ENCODE peak calls at places on chromosomes 4 and X, in four cellular contexts. One of them, this sample, is unnamed.

GRCh38 chrX:74509989-74510388 is 88.7 kb downstream of the SLC16A2 start:
- DNase-seq in RPMI7951: no peak
- DNase-seq in HCEC 1CT: no peak
- DNase-seq in Right ventricle myocardium superior: no peak
- DNase-seq in this sample: no peak

GRCh38 chr4:156946508-156947197 is 24.9 kb downstream of the PDGFC start:
- DNase-seq in RPMI7951: peak; percentile 98
- DNase-seq in HCEC 1CT: peak; percentile 96
- DNase-seq in Right ventricle myocardium superior: no peak
- DNase-seq in this sample: no peak

GRCh38 chrX:101550362-101550761 is at the start of gene ARMCX1:
- DNase-seq in Right ventricle myocardium superior: peak; percentile 84
- DNase-seq in RPMI7951: peak; percentile 75
- DNase-seq in HCEC 1CT: peak; percentile 64
- DNase-seq in this sample: peak; percentile 89

GRCh38 chrX:119041175-119041574 is 31.6 kb upstream of the CT47C1 start:
- DNase-seq in RPMI7951: peak; percentile 87
- DNase-seq in HCEC 1CT: peak; percentile 82
- DNase-seq in Right ventricle myocardium superior: peak; percentile 45
- DNase-seq in this sample: no peak

GRCh38 chrX:105715746-105716145 is 106.6 kb upstream of the NRK start:
- DNase-seq in Right ventricle myocardium superior: no peak
- DNase-seq in RPMI7951: no peak
- DNase-seq in HCEC 1CT: no peak
- DNase-seq in this sample: no peak

GRCh38 chr4:145178740-145179139 is 1.6 kb downstream of the OTUD4 start:
- DNase-seq in HCEC 1CT: no peak
- DNase-seq in Right ventricle myocardium superior: no peak
- DNase-seq in RPMI7951: no peak
- DNase-seq in this sample: no peak

GRCh38 chr4:63582997-63583396 is 826.3 kb downstream of the TECRL start:
- DNase-seq in Right ventricle myocardium superior: no peak
- DNase-seq in RPMI7951: no peak
- DNase-seq in HCEC 1CT: no peak
- DNase-seq in this sample: no peak

GRCh38 chr4:186940476-186940875 is 216.8 kb upstream of the FAT1 start:
- DNase-seq in RPMI7951: no peak
- DNase-seq in HCEC 1CT: no peak
- DNase-seq in Right ventricle myocardium superior: no peak
- DNase-seq in this sample: no peak

GRCh38 chr4:148161601-148162000 is 280.6 kb downstream of the NR3C2 start:
- DNase-seq in RPMI7951: no peak
- DNase-seq in Right ventricle myocardium superior: no peak
- DNase-seq in HCEC 1CT: no peak
- DNase-seq in this sample: no peak

GRCh38 chr4:183362916-183363542 is 40.8 kb upstream of the CLDN24 start:
- DNase-seq in Right ventricle myocardium superior: no peak
- DNase-seq in RPMI7951: peak; percentile 4
- DNase-seq in HCEC 1CT: no peak
- DNase-seq in this sample: no peak

GRCh38 chrX:51496501-51497291 is at the start of gene NUDT11:
- DNase-seq in HCEC 1CT: peak; percentile 57
- DNase-seq in RPMI7951: peak; percentile 76
- DNase-seq in Right ventricle myocardium superior: peak; percentile 71
- DNase-seq in this sample: peak; percentile 71

GRCh38 chrX:51893931-51894696 is 691 bp downstream of the MAGED1 start:
- DNase-seq in RPMI7951: peak; percentile 37
- DNase-seq in Right ventricle myocardium superior: no peak
- DNase-seq in HCEC 1CT: no peak
- DNase-seq in this sample: no peak

GRCh38 chr4:86977621-86978184 is 42.9 kb downstream of the AFF1 start:
- DNase-seq in Right ventricle myocardium superior: no peak
- DNase-seq in HCEC 1CT: no peak
- DNase-seq in RPMI7951: peak; percentile 80
- DNase-seq in this sample: no peak

GRCh38 chr4:108849611-108850406 is 87.0 kb upstream of the ETNPPL start:
- DNase-seq in Right ventricle myocardium superior: no peak
- DNase-seq in RPMI7951: peak; percentile 78
- DNase-seq in HCEC 1CT: peak; percentile 70
- DNase-seq in this sample: no peak

GRCh38 chr4:3477750-3478430 is 14.8 kb downstream of the DOK7 start:
- DNase-seq in RPMI7951: no peak
- DNase-seq in Right ventricle myocardium superior: no peak
- DNase-seq in HCEC 1CT: no peak
- DNase-seq in this sample: peak; percentile 42

GRCh38 chr4:22686156-22686555 is 6.6 kb upstream of the GBA3 start:
- DNase-seq in RPMI7951: no peak
- DNase-seq in Right ventricle myocardium superior: no peak
- DNase-seq in HCEC 1CT: no peak
- DNase-seq in this sample: no peak

GRCh38 chr4:183797445-183798248 is 107.5 kb upstream of the STOX2 start:
- DNase-seq in HCEC 1CT: no peak
- DNase-seq in RPMI7951: peak; percentile 1
- DNase-seq in Right ventricle myocardium superior: peak; percentile 57
- DNase-seq in this sample: peak; percentile 77

GRCh38 chrX:108163333-108164082 is 71.9 kb downstream of the ATG4A start:
- DNase-seq in Right ventricle myocardium superior: no peak
- DNase-seq in HCEC 1CT: no peak
- DNase-seq in RPMI7951: no peak
- DNase-seq in this sample: no peak

GRCh38 chrX:36961590-36961989 is 46.6 kb upstream of the FAM47C start:
- DNase-seq in HCEC 1CT: no peak
- DNase-seq in Right ventricle myocardium superior: no peak
- DNase-seq in RPMI7951: peak; percentile 5
- DNase-seq in this sample: no peak

GRCh38 chrX:46624090-46624786 is 50.7 kb downstream of the CHST7 start:
- DNase-seq in HCEC 1CT: no peak
- DNase-seq in Right ventricle myocardium superior: no peak
- DNase-seq in RPMI7951: no peak
- DNase-seq in this sample: no peak

GRCh38 chr4:2036866-2037265 is 22.3 kb upstream of the NAT8L start:
- DNase-seq in Right ventricle myocardium superior: no peak
- DNase-seq in HCEC 1CT: no peak
- DNase-seq in RPMI7951: no peak
- DNase-seq in this sample: no peak

GRCh38 chr4:10417720-10418119 is 39.5 kb downstream of the ZNF518B start:
- DNase-seq in RPMI7951: no peak
- DNase-seq in Right ventricle myocardium superior: no peak
- DNase-seq in HCEC 1CT: no peak
- DNase-seq in this sample: no peak

GRCh38 chrX:39577976-39578962 is 519.5 kb downstream of the BCOR start:
- DNase-seq in HCEC 1CT: no peak
- DNase-seq in RPMI7951: peak; percentile 68
- DNase-seq in Right ventricle myocardium superior: peak; percentile 53
- DNase-seq in this sample: no peak

GRCh38 chrX:137427061-137427778 is 138.7 kb upstream of the ZIC3 start:
- DNase-seq in Right ventricle myocardium superior: no peak
- DNase-seq in RPMI7951: no peak
- DNase-seq in HCEC 1CT: no peak
- DNase-seq in this sample: no peak

GRCh38 chr4:184851200-184851541 is 25.4 kb upstream of the ACSL1 start:
- DNase-seq in RPMI7951: peak; percentile 17
- DNase-seq in Right ventricle myocardium superior: no peak
- DNase-seq in HCEC 1CT: no peak
- DNase-seq in this sample: no peak

GRCh38 chr4:1003271-1004070 is 8.0 kb upstream of the FGFRL1 start:
- DNase-seq in Right ventricle myocardium superior: no peak
- DNase-seq in RPMI7951: no peak
- DNase-seq in HCEC 1CT: no peak
- DNase-seq in this sample: peak; percentile 66

GRCh38 chr4:39464886-39465501 is 6.1 kb downstream of the LIAS start:
- DNase-seq in RPMI7951: peak; percentile 73
- DNase-seq in Right ventricle myocardium superior: no peak
- DNase-seq in HCEC 1CT: peak; percentile 77
- DNase-seq in this sample: no peak

GRCh38 chrX:155179343-155179997 is 36.8 kb upstream of the VBP1 start:
- DNase-seq in Right ventricle myocardium superior: no peak
- DNase-seq in RPMI7951: no peak
- DNase-seq in HCEC 1CT: no peak
- DNase-seq in this sample: no peak

GRCh38 chr4:171932238-171932637 is 119.0 kb downstream of the GALNTL6 start:
- DNase-seq in Right ventricle myocardium superior: no peak
- DNase-seq in RPMI7951: no peak
- DNase-seq in HCEC 1CT: no peak
- DNase-seq in this sample: no peak